ENCODE peak calls at places on chromosomes 12 and 14, in ten cellular contexts. O is GM23338, L is aorta, D is Karpas-422, Z is brain microvascular endothelial cell, V is astrocyte, A is psoas muscle, R is RWPE1, K is spleen, P is heart left ventricle. T is an unnamed sample.
A peak's percentile ranks its signal among the peaks of the same experiment; 100 is the strongest.

GRCh38 chr12:93363854-93364297 is 13.8 kb upstream of the NUDT4 start:
- DNase-seq in O (no peak), L (no peak), D (no peak), Z (no peak), V (no peak), A (no peak), R (no peak), K (no peak), P (no peak), T (no peak)

GRCh38 chr14:46686652-46687051 is 35.1 kb upstream of the RPL10L start:
- DNase-seq in O (no peak), L (no peak), D (no peak), Z (no peak), V (no peak), A (no peak), R (no peak), K (no peak), P (no peak), T (no peak)

GRCh38 chr12:89357297-89357730 is 5.0 kb upstream of the DUSP6 start:
- DNase-seq in O (no peak), L (no peak), D (no peak), Z (no peak), V (no peak), A (no peak), R (no peak), K (no peak), P (no peak), T (no peak)

GRCh38 chr12:75725505-75726120 is 214.2 kb upstream of the KRR1 start:
- DNase-seq in O (no peak), L (no peak), D (no peak), Z (peak; percentile 76), V (peak; percentile 71), A (no peak), R (peak; percentile 72), K (no peak), P (no peak), T (no peak)

GRCh38 chr14:104115691-104116543 is 22.5 kb upstream of the KIF26A start:
- DNase-seq in O (no peak), L (peak; percentile 38), D (no peak), Z (no peak), V (no peak), A (peak; percentile 49), R (no peak), K (peak; percentile 42), P (peak; percentile 6), T (no peak)

GRCh38 chr12:93572712-93573551 is 457 bp downstream of the SOCS2 start:
- DNase-seq in O (peak; percentile 79), L (peak; percentile 58), D (no peak), Z (no peak), V (peak; percentile 34), A (peak; percentile 67), R (no peak), K (peak; percentile 84), P (peak; percentile 58), T (no peak)

GRCh38 chr12:29073631-29074239 is 75.3 kb upstream of the FAR2 start:
- DNase-seq in O (peak; percentile 76), L (no peak), D (peak; percentile 65), Z (peak; percentile 55), V (peak; percentile 38), A (no peak), R (peak; percentile 17), K (no peak), P (no peak), T (no peak)

GRCh38 chr12:67772276-67773169 is 124.0 kb downstream of the DYRK2 start:
- DNase-seq in O (peak; percentile 86), L (no peak), D (no peak), Z (peak; percentile 92), V (peak; percentile 75), A (no peak), R (no peak), K (no peak), P (peak; percentile 57), T (no peak)

GRCh38 chr12:64890873-64891468 is 66.5 kb downstream of the TBC1D30 start:
- DNase-seq in O (peak; percentile 87), L (no peak), D (peak; percentile 85), Z (peak; percentile 43), V (peak; percentile 32), A (no peak), R (peak; percentile 57), K (no peak), P (no peak), T (no peak)

GRCh38 chr12:102816816-102817434 is 100.1 kb downstream of the PAH start:
- DNase-seq in O (peak; percentile 67), L (no peak), D (peak; percentile 66), Z (peak; percentile 18), V (peak; percentile 4), A (no peak), R (peak; percentile 36), K (no peak), P (no peak), T (no peak)

GRCh38 chr12:50353404-50353803 is 43.0 kb downstream of the FAM186A start:
- DNase-seq in O (peak; percentile 22), L (no peak), D (no peak), Z (no peak), V (no peak), A (no peak), R (no peak), K (no peak), P (no peak), T (no peak)

GRCh38 chr14:70809238-70810214 is at the start of gene MAP3K9:
- DNase-seq in O (peak; percentile 98), L (peak; percentile 85), D (peak; percentile 99), Z (peak; percentile 75), V (peak; percentile 85), A (peak; percentile 93), R (peak; percentile 99), K (peak; percentile 96), P (peak; percentile 91), T (peak; percentile 96)

GRCh38 chr12:47648056-47648579 is 57.7 kb downstream of the RPAP3 start:
- DNase-seq in O (no peak), L (no peak), D (no peak), Z (no peak), V (no peak), A (no peak), R (no peak), K (no peak), P (no peak), T (no peak)
- H3K27ac ChIP-seq in O (no peak overlapping the region), L (no peak overlapping the region), D (no peak overlapping the region), Z (no peak overlapping the region), V (no peak overlapping the region), A (no peak overlapping the region), R (no peak overlapping the region), K (no peak overlapping the region), P (no peak overlapping the region), T (no peak overlapping the region)

GRCh38 chr12:14769462-14769836 is 33.8 kb downstream of the WBP11 start:
- DNase-seq in O (peak; percentile 90), L (no peak), D (peak; percentile 51), Z (no peak), V (peak; percentile 10), A (peak; percentile 63), R (no peak), K (peak; percentile 87), P (peak; percentile 37), T (no peak)
- H3K27ac ChIP-seq in O (peak overlapping the region; percentile 93), L (peak overlapping the region; percentile 98), D (peak overlapping the region; percentile 94), Z (no peak overlapping the region), V (peak overlapping the region; percentile 84), A (peak overlapping the region; percentile 97), R (peak overlapping the region; percentile 91), K (peak overlapping the region; percentile 98), P (peak overlapping the region; percentile 96), T (peak overlapping the region; percentile 88)

DNA sequence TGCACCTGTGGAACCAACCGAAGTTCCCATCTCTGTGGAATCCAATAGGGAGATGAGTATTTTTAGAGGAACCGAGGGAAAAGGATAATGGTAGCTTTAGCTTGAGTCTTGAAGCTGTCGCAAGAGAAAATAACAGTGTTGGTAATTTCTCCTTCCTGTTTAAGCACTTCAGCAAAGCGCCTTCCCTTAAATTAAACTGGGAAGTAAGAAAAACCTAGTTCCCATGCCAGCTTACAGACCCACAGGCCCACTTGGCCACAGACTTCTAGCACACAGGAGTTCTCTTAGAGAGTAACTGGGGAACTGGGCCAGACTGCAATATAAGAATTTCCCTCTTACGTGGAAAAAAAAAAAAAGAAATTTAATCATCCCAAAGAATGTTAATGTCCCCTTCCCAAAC is 223.8 kb downstream of the EFCAB11 start:
- DNase-seq in O (no peak), L (no peak), D (no peak), Z (no peak), V (no peak), A (no peak), R (no peak), K (no peak), P (no peak), T (no peak)
- H3K27ac ChIP-seq in O (no peak overlapping the region), L (no peak overlapping the region), D (no peak overlapping the region), Z (no peak overlapping the region), V (no peak overlapping the region), A (no peak overlapping the region), R (no peak overlapping the region), K (peak overlapping the region; percentile 45), P (no peak overlapping the region), T (no peak overlapping the region)

GRCh38 chr12:46364777-46365580 is 7.6 kb downstream of the SLC38A2 start:
- DNase-seq in O (no peak), L (peak; percentile 48), D (no peak), Z (peak; percentile 82), V (peak; percentile 83), A (no peak), R (no peak), K (no peak), P (peak; percentile 72), T (no peak)

GRCh38 chr12:46364300-46364696 is 8.3 kb downstream of the SLC38A2 start:
- DNase-seq in O (no peak), L (no peak), D (no peak), Z (no peak), V (no peak), A (no peak), R (no peak), K (no peak), P (no peak), T (no peak)

GRCh38 chr12:46367351-46368029 is 5.1 kb downstream of the SLC38A2 start:
- DNase-seq in O (no peak), L (no peak), D (no peak), Z (no peak), V (no peak), A (no peak), R (no peak), K (no peak), P (no peak), T (no peak)

GRCh38 chr12:46366771-46367170 is 5.8 kb downstream of the SLC38A2 start:
- DNase-seq in O (no peak), L (no peak), D (no peak), Z (no peak), V (no peak), A (no peak), R (no peak), K (no peak), P (no peak), T (no peak)

DNA sequence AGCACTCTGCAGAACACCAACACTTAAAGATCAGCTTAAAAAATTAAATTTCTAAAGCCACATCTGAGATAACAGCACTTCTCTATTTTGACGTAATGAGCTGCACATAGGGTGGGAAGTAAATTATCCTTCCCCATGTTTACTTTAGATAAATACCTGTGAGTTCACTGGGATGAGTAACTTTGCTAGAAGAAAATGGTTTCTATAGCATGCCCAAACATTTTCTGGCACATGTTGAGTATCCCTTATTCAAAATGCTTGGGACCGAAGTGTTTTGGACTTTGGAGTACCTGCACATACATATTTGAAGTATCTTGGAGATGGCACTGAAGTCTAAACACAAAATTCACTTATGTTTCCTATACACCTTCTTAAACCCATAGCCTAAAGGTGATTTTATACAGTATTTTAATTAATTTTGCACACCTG is 6.6 kb downstream of the SLC38A2 start:
- DNase-seq in O (no peak), L (no peak), D (no peak), Z (no peak), V (no peak), A (no peak), R (no peak), K (no peak), P (no peak), T (no peak)
- H3K27ac ChIP-seq in O (peak overlapping the region; percentile 35), L (no peak overlapping the region), D (no peak overlapping the region), Z (peak overlapping the region; percentile 21), V (peak overlapping the region; percentile 43), A (peak overlapping the region; percentile 99), R (no peak overlapping the region), K (no peak overlapping the region), P (peak overlapping the region; percentile 26), T (peak overlapping the region; percentile 98)

GRCh38 chr12:54392485-54393349 is 8.2 kb upstream of the ZNF385A start:
- DNase-seq in O (no peak), L (no peak), D (no peak), Z (no peak), V (no peak), A (peak; percentile 41), R (no peak), K (no peak), P (no peak), T (no peak)
- H3K27ac ChIP-seq in O (no peak overlapping the region), L (no peak overlapping the region), D (no peak overlapping the region), Z (no peak overlapping the region), V (no peak overlapping the region), A (no peak overlapping the region), R (peak overlapping the region; percentile 87), K (no peak overlapping the region), P (no peak overlapping the region), T (peak overlapping the region; percentile 73)

T was measured in epithelial cell of prostate.